ENCODE peak calls at places on chromosomes 13 and 19, in four cellular contexts. O, S, N and Z are unnamed samples.

GRCh38 chr19:49338691-49339363 is 3.6 kb downstream of the CD37 start:
- DNase-seq in O (peak), S (peak), N (no peak), Z (no peak)

GRCh38 chr19:42111811-42112210 is 20.4 kb downstream of the POU2F2 start:
- DNase-seq in O (no peak), S (no peak), N (no peak), Z (no peak)

GRCh38 chr13:28415994-28416411 is 78.9 kb downstream of the FLT1 start:
- DNase-seq in O (no peak), S (no peak), N (no peak), Z (no peak)

GRCh38 chr13:110549795-110550160 is 11.7 kb downstream of the RAB20 start:
- DNase-seq in O (no peak), S (no peak), N (no peak), Z (no peak)

GRCh38 chr19:51742736-51743288 is 8.9 kb downstream of the FPR1 start:
- DNase-seq in O (peak), S (no peak), N (no peak), Z (peak)

GRCh38 chr19:41638624-41639023 is 11.8 kb upstream of the CEACAM4 start:
- DNase-seq in O (no peak), S (no peak), N (no peak), Z (no peak)

GRCh38 chr19:2478324-2478755 is 2.4 kb downstream of the GADD45B start:
- DNase-seq in O (peak), S (peak), N (no peak), Z (peak)

GRCh38 chr13:46143239-46143701 is 38.4 kb upstream of the CPB2 start:
- DNase-seq in O (no peak), S (no peak), N (no peak), Z (no peak)

GRCh38 chr13:50589139-50589538 is 254.4 kb downstream of the DLEU7 start:
- DNase-seq in O (peak), S (no peak), N (peak), Z (peak)

GRCh38 chr13:104962411-104962810 is 1573.1 kb downstream of the EFNB2 start:
- DNase-seq in O (no peak), S (no peak), N (no peak), Z (no peak)

GRCh38 chr13:109968876-109969577 is 182.6 kb upstream of the IRS2 start:
- DNase-seq in O (peak), S (no peak), N (no peak), Z (peak)

GRCh38 chr13:49584771-49585182 is 581 bp downstream of the RCBTB1 start:
- DNase-seq in O (peak), S (no peak), N (no peak), Z (no peak)

GRCh38 chr19:32570081-32570785 is 10.8 kb upstream of the PDCD5 start:
- DNase-seq in O (peak), S (peak), N (peak), Z (peak)

GRCh38 chr13:27953671-27954405 is 15.3 kb downstream of the CDX2 start:
- DNase-seq in O (peak), S (peak), N (peak), Z (peak)

GRCh38 chr19:19101540-19101939 is 36.7 kb downstream of the TMEM161A start:
- DNase-seq in O (no peak), S (no peak), N (no peak), Z (no peak)

GRCh38 chr13:44932850-44933251 is 56.4 kb downstream of the NUFIP1 start:
- DNase-seq in O (peak), S (no peak), N (no peak), Z (no peak)

GRCh38 chr19:5183616-5184015 is 157.0 kb downstream of the PTPRS start:
- DNase-seq in O (no peak), S (no peak), N (no peak), Z (no peak)

GRCh38 chr13:94325148-94325528 is 154.3 kb downstream of the DCT start:
- DNase-seq in O (no peak), S (no peak), N (no peak), Z (no peak)